ENCODE peak calls at places on chromosomes 16 and 17, in four cellular contexts. N, S, X and Q are unnamed samples.

GRCh38 chr17:6843241-6843890 is 11.8 kb upstream of the TEKT1 start:
- DNase-seq in S (no peak), X (peak), N (no peak), Q (no peak)

GRCh38 chr16:25747160-25747758 is 55.5 kb downstream of the HS3ST4 start:
- DNase-seq in S (no peak), X (no peak), N (no peak), Q (no peak)

GRCh38 chr17:75767881-75768280 is 2.9 kb upstream of the GALK1 start:
- DNase-seq in S (no peak), N (no peak), X (no peak), Q (no peak)

GRCh38 chr16:81864646-81865382 is 85.7 kb downstream of the PLCG2 start:
- DNase-seq in N (no peak), S (no peak), X (no peak), Q (no peak)

GRCh38 chr16:31874354-31875111 is 926 bp downstream of the ZNF267 start:
- DNase-seq in N (no peak), S (peak), X (peak), Q (no peak)

GRCh38 chr16:84518804-84519341 is 14.4 kb upstream of the MEAK7 start:
- DNase-seq in X (no peak), S (no peak), N (peak), Q (peak)

GRCh38 chr16:21650517-21650916 is 1.9 kb downstream of the IGSF6 start:
- DNase-seq in S (peak), N (no peak), X (no peak), Q (no peak)

GRCh38 chr17:10050597-10051101 is 145.6 kb upstream of the RCVRN start:
- DNase-seq in S (peak), X (no peak), N (peak), Q (no peak)

GRCh38 chr17:27872776-27873175 is 20.4 kb downstream of the LYRM9 start:
- DNase-seq in S (no peak), X (no peak), N (no peak), Q (no peak)

GRCh38 chr16:29974291-29975133 is 844 bp downstream of the TAOK2 start:
- DNase-seq in S (peak), N (peak), X (peak), Q (no peak)

GRCh38 chr16:12902511-12903324 is 1.3 kb downstream of the SHISA9 start:
- DNase-seq in N (no peak), S (no peak), X (no peak), Q (no peak)

GRCh38 chr16:89363621-89364393 is 126.6 kb downstream of the ANKRD11 start:
- DNase-seq in S (peak), N (peak), X (peak), Q (peak)

GRCh38 chr16:48745541-48745940 is 135.6 kb upstream of the N4BP1 start:
- DNase-seq in N (no peak), X (no peak), S (no peak), Q (no peak)

GRCh38 chr17:32491371-32492280 is 4.8 kb downstream of the CDK5R1 start:
- DNase-seq in N (no peak), S (no peak), X (no peak), Q (no peak)

GRCh38 chr16:83953796-83954576 is 946 bp downstream of the OSGIN1 start:
- DNase-seq in S (peak), N (no peak), X (peak), Q (no peak)

GRCh38 chr17:55366020-55366481 is 55.6 kb downstream of the MMD start:
- DNase-seq in X (no peak), S (no peak), N (no peak), Q (no peak)

GRCh38 chr17:41010421-41010820 is 1.5 kb upstream of the KRTAP3-1 start:
- DNase-seq in N (no peak), S (no peak), X (no peak), Q (no peak)

GRCh38 chr17:29412780-29413565 is 22.8 kb downstream of the TAOK1 start:
- DNase-seq in S (no peak), N (no peak), X (peak), Q (no peak)

GRCh38 chr17:4304417-4305027 is 40.7 kb upstream of the ANKFY1 start:
- DNase-seq in N (peak), S (peak), X (no peak), Q (peak)

GRCh38 chr16:85898521-85899442 is at the start of gene IRF8:
- DNase-seq in S (no peak), N (peak), X (peak), Q (peak)

GRCh38 chr17:58382108-58382884 is 30.3 kb upstream of the SUPT4H1 start:
- DNase-seq in S (no peak), X (no peak), N (no peak), Q (no peak)

GRCh38 chr16:88634141-88634993 is 4.0 kb upstream of the IL17C start:
- DNase-seq in N (peak), X (peak), S (peak), Q (peak)